ENCODE peak calls at places on chromosomes 5 and 9, in eight cellular contexts. One of them, this sample, is unnamed.

GRCh38 chr5:171630047-171630669 is 155.5 kb upstream of the SMIM23 start:
- DNase-seq in psoas muscle: peak
- DNase-seq in OCI-LY7: no peak
- DNase-seq in transverse colon: peak
- DNase-seq in tibial artery: no peak
- DNase-seq in AG04449: no peak
- DNase-seq in GM13976: no peak
- DNase-seq in WTC11: peak
- DNase-seq in this sample: peak

GRCh38 chr9:69131682-69132081 is 42.4 kb upstream of the TJP2 start:
- DNase-seq in psoas muscle: peak
- DNase-seq in OCI-LY7: no peak
- DNase-seq in transverse colon: no peak
- DNase-seq in tibial artery: peak
- DNase-seq in AG04449: peak
- DNase-seq in GM13976: no peak
- DNase-seq in WTC11: no peak
- DNase-seq in this sample: no peak

GRCh38 chr5:50320131-50320749 is 120.8 kb downstream of the EMB start:
- DNase-seq in psoas muscle: no peak
- DNase-seq in OCI-LY7: peak
- DNase-seq in transverse colon: no peak
- DNase-seq in tibial artery: no peak
- DNase-seq in AG04449: no peak
- DNase-seq in GM13976: no peak
- DNase-seq in WTC11: no peak
- DNase-seq in this sample: no peak

GRCh38 chr5:111200828-111201227 is 23.4 kb upstream of the CAMK4 start:
- DNase-seq in psoas muscle: no peak
- DNase-seq in OCI-LY7: no peak
- DNase-seq in transverse colon: no peak
- DNase-seq in tibial artery: no peak
- DNase-seq in AG04449: no peak
- DNase-seq in GM13976: no peak
- DNase-seq in WTC11: no peak
- DNase-seq in this sample: no peak

GRCh38 chr9:16385590-16386578 is 484.6 kb downstream of the BNC2 start:
- DNase-seq in psoas muscle: no peak
- DNase-seq in OCI-LY7: no peak
- DNase-seq in transverse colon: no peak
- DNase-seq in tibial artery: no peak
- DNase-seq in AG04449: no peak
- DNase-seq in GM13976: no peak
- DNase-seq in WTC11: no peak
- DNase-seq in this sample: no peak

GRCh38 chr5:39231705-39232525 is 12.6 kb upstream of the FYB1 start:
- DNase-seq in psoas muscle: no peak
- DNase-seq in OCI-LY7: no peak
- DNase-seq in transverse colon: no peak
- DNase-seq in tibial artery: no peak
- DNase-seq in AG04449: no peak
- DNase-seq in GM13976: no peak
- DNase-seq in WTC11: no peak
- DNase-seq in this sample: no peak

GRCh38 chr5:61496406-61497307 is 164.6 kb downstream of the ZSWIM6 start:
- DNase-seq in psoas muscle: no peak
- DNase-seq in OCI-LY7: no peak
- DNase-seq in transverse colon: no peak
- DNase-seq in tibial artery: no peak
- DNase-seq in AG04449: no peak
- DNase-seq in GM13976: no peak
- DNase-seq in WTC11: no peak
- DNase-seq in this sample: no peak

GRCh38 chr5:178236685-178237084 is 4.1 kb upstream of the PHYKPL start:
- DNase-seq in psoas muscle: peak
- DNase-seq in OCI-LY7: no peak
- DNase-seq in transverse colon: no peak
- DNase-seq in tibial artery: no peak
- DNase-seq in AG04449: no peak
- DNase-seq in GM13976: no peak
- DNase-seq in WTC11: no peak
- DNase-seq in this sample: no peak

GRCh38 chr5:61186634-61187033 is 24.4 kb upstream of the SMIM15 start:
- DNase-seq in psoas muscle: no peak
- DNase-seq in OCI-LY7: no peak
- DNase-seq in transverse colon: no peak
- DNase-seq in tibial artery: no peak
- DNase-seq in AG04449: no peak
- DNase-seq in GM13976: no peak
- DNase-seq in WTC11: no peak
- DNase-seq in this sample: no peak

GRCh38 chr5:165574140-165574539 is 2068.7 kb downstream of the MAT2B start:
- DNase-seq in psoas muscle: no peak
- DNase-seq in OCI-LY7: no peak
- DNase-seq in transverse colon: no peak
- DNase-seq in tibial artery: no peak
- DNase-seq in AG04449: no peak
- DNase-seq in GM13976: no peak
- DNase-seq in WTC11: no peak
- DNase-seq in this sample: no peak

GRCh38 chr5:145360936-145361335 is 474.2 kb downstream of the PRELID2 start:
- DNase-seq in psoas muscle: no peak
- DNase-seq in OCI-LY7: no peak
- DNase-seq in transverse colon: no peak
- DNase-seq in tibial artery: no peak
- DNase-seq in AG04449: no peak
- DNase-seq in GM13976: no peak
- DNase-seq in WTC11: no peak
- DNase-seq in this sample: no peak

GRCh38 chr9:3475300-3476020 is 50.3 kb downstream of the RFX3 start:
- DNase-seq in psoas muscle: peak
- DNase-seq in OCI-LY7: no peak
- DNase-seq in transverse colon: no peak
- DNase-seq in tibial artery: no peak
- DNase-seq in AG04449: no peak
- DNase-seq in GM13976: no peak
- DNase-seq in WTC11: peak
- DNase-seq in this sample: no peak

GRCh38 chr9:35114113-35114847 is 1.4 kb downstream of the ATOSB start:
- DNase-seq in psoas muscle: peak
- DNase-seq in OCI-LY7: peak
- DNase-seq in transverse colon: peak
- DNase-seq in tibial artery: peak
- DNase-seq in AG04449: peak
- DNase-seq in GM13976: peak
- DNase-seq in WTC11: peak
- DNase-seq in this sample: peak

GRCh38 chr5:80254767-80255424 is 952 bp downstream of the SERINC5 start:
- DNase-seq in psoas muscle: no peak
- DNase-seq in OCI-LY7: no peak
- DNase-seq in transverse colon: no peak
- DNase-seq in tibial artery: no peak
- DNase-seq in AG04449: no peak
- DNase-seq in GM13976: no peak
- DNase-seq in WTC11: no peak
- DNase-seq in this sample: no peak

GRCh38 chr5:116566251-116566650 is 8.4 kb downstream of the SEMA6A start:
- DNase-seq in psoas muscle: no peak
- DNase-seq in OCI-LY7: no peak
- DNase-seq in transverse colon: no peak
- DNase-seq in tibial artery: no peak
- DNase-seq in AG04449: no peak
- DNase-seq in GM13976: no peak
- DNase-seq in WTC11: no peak
- DNase-seq in this sample: no peak

GRCh38 chr5:154227090-154227489 is 36.6 kb downstream of the GALNT10 start:
- DNase-seq in psoas muscle: no peak
- DNase-seq in OCI-LY7: no peak
- DNase-seq in transverse colon: no peak
- DNase-seq in tibial artery: no peak
- DNase-seq in AG04449: no peak
- DNase-seq in GM13976: no peak
- DNase-seq in WTC11: no peak
- DNase-seq in this sample: no peak

GRCh38 chr9:120366646-120367019 is 213.3 kb downstream of the CDK5RAP2 start:
- DNase-seq in psoas muscle: no peak
- DNase-seq in OCI-LY7: no peak
- DNase-seq in transverse colon: no peak
- DNase-seq in tibial artery: peak
- DNase-seq in AG04449: peak
- DNase-seq in GM13976: no peak
- DNase-seq in WTC11: no peak
- DNase-seq in this sample: no peak
- TF ChIP-seq CTCF in psoas muscle: no peak
- TF ChIP-seq CTCF in OCI-LY7: no peak
- TF ChIP-seq CTCF in transverse colon: no peak
- TF ChIP-seq CTCF in tibial artery: no peak
- TF ChIP-seq CTCF in AG04449: peak
- TF ChIP-seq CTCF in GM13976: no peak
- TF ChIP-seq CTCF in WTC11: no peak
- TF ChIP-seq CTCF in this sample: no peak

DNA sequence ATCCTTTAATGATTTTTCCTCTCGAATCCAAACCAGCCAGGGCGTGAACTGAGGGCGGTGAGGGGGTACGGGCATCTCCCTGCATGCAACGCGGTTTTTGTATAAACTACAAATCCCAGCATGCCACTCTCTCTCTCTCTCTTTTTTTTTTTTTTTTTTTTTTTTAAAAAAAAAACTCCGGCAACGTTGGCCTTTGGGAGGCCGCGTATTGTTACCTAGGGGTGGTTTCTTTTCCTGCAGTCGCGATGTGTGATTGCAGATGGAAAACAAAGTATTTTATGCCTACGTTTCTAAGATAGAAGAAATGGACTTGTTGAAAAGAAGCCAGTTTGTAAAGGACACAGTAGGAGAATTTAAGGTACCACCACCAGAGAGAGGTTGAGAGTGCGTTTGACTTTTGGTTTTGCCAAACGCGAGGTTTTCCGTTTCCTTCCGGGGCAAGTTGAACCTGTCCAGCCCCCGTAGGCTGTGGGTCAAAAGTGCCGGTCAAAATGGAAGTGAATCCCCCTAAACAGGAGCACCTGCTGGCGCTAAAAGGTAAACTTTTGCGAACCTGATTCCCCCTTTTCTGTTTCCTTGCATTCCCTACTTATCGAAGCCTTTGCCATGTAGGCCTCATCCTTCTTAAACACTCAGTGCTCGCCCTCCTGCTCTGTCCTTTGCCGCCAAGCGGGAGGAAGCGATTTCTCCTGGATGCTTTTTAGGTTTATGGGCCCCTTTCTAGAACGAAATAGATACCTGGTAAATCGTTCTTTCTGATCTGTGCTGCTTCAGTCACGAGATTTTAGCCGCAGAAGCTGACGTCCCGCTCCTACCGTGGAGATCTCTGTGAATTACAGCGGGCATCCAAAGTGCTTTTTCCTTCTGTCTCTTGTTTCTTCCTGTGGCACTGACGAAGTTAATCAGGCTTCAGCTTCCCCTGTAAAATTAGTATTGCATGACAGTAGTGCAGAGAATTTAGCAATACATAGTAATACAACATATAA is at the start of the genes SHLD3 and TRAPPC13:
- DNase-seq in psoas muscle: peak
- DNase-seq in OCI-LY7: peak
- DNase-seq in transverse colon: peak
- DNase-seq in tibial artery: peak
- DNase-seq in AG04449: peak
- DNase-seq in GM13976: peak
- DNase-seq in WTC11: peak
- DNase-seq in this sample: peak
- TF ChIP-seq CTCF in psoas muscle: peak
- TF ChIP-seq CTCF in OCI-LY7: peak
- TF ChIP-seq CTCF in transverse colon: peak
- TF ChIP-seq CTCF in tibial artery: no peak
- TF ChIP-seq CTCF in AG04449: no peak
- TF ChIP-seq CTCF in GM13976: no peak
- TF ChIP-seq CTCF in WTC11: no peak
- TF ChIP-seq CTCF in this sample: no peak

GRCh38 chr9:133356391-133357091 is at the start of the genes SURF1 and SURF2:
- DNase-seq in psoas muscle: peak
- DNase-seq in OCI-LY7: peak
- DNase-seq in transverse colon: peak
- DNase-seq in tibial artery: peak
- DNase-seq in AG04449: no peak
- DNase-seq in GM13976: peak
- DNase-seq in WTC11: peak
- DNase-seq in this sample: peak

GRCh38 chr9:133359420-133360175 is 3.2 kb downstream of the SURF2 start:
- DNase-seq in psoas muscle: no peak
- DNase-seq in OCI-LY7: no peak
- DNase-seq in transverse colon: no peak
- DNase-seq in tibial artery: no peak
- DNase-seq in AG04449: no peak
- DNase-seq in GM13976: no peak
- DNase-seq in WTC11: peak
- DNase-seq in this sample: peak

GRCh38 chr9:133354766-133355165 is 1.5 kb downstream of the SURF1 start:
- DNase-seq in psoas muscle: no peak
- DNase-seq in OCI-LY7: no peak
- DNase-seq in transverse colon: no peak
- DNase-seq in tibial artery: no peak
- DNase-seq in AG04449: no peak
- DNase-seq in GM13976: no peak
- DNase-seq in WTC11: no peak
- DNase-seq in this sample: no peak

GRCh38 chr9:133355881-133356357 is 368 bp downstream of the SURF1 start:
- DNase-seq in psoas muscle: no peak
- DNase-seq in OCI-LY7: peak
- DNase-seq in transverse colon: no peak
- DNase-seq in tibial artery: no peak
- DNase-seq in AG04449: no peak
- DNase-seq in GM13976: no peak
- DNase-seq in WTC11: peak
- DNase-seq in this sample: no peak

GRCh38 chr9:133357656-133358055 is 1.3 kb downstream of the SURF2 start:
- DNase-seq in psoas muscle: no peak
- DNase-seq in OCI-LY7: no peak
- DNase-seq in transverse colon: no peak
- DNase-seq in tibial artery: no peak
- DNase-seq in AG04449: no peak
- DNase-seq in GM13976: no peak
- DNase-seq in WTC11: no peak
- DNase-seq in this sample: no peak
- TF ChIP-seq CTCF in psoas muscle: no peak
- TF ChIP-seq CTCF in OCI-LY7: no peak
- TF ChIP-seq CTCF in transverse colon: no peak
- TF ChIP-seq CTCF in tibial artery: no peak
- TF ChIP-seq CTCF in AG04449: no peak
- TF ChIP-seq CTCF in GM13976: no peak
- TF ChIP-seq CTCF in WTC11: no peak
- TF ChIP-seq CTCF in this sample: no peak

DNA sequence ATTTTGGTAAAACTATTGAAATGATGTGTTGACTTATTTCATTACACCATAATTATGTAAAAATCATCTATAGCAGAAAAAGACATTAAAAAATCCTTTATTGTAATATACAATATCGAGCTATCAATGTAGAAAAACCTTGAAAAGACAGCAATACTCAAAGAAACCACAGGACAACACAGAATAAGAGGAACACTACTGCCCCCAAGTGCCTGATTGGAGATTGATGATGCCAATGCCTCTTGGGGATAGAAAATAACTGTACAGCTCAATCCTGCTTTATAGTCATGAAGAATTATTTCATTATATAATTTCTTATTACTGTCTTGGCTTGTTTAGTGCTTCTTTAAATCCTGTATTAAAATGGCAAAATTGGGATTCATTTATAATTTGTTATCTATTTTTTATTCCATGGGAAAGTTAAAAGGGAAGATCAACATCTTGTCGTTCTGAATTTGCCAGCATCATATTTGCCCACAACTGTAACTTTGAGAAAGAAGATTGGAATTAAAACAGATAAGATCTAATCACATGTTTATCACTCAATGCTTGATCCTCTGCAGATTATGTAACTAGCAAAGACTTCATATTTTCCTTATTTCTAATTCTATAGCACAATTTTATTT is 337.5 kb downstream of the CDH9 start:
- DNase-seq in psoas muscle: no peak
- DNase-seq in OCI-LY7: peak
- DNase-seq in transverse colon: no peak
- DNase-seq in tibial artery: no peak
- DNase-seq in AG04449: no peak
- DNase-seq in GM13976: peak
- DNase-seq in WTC11: peak
- DNase-seq in this sample: peak
- TF ChIP-seq CTCF in psoas muscle: no peak
- TF ChIP-seq CTCF in OCI-LY7: peak
- TF ChIP-seq CTCF in transverse colon: no peak
- TF ChIP-seq CTCF in tibial artery: peak
- TF ChIP-seq CTCF in AG04449: no peak
- TF ChIP-seq CTCF in GM13976: peak
- TF ChIP-seq CTCF in WTC11: peak
- TF ChIP-seq CTCF in this sample: peak